ENCODE peak calls at places on chromosomes 11 and 22, in seven cellular contexts. H is T follicular helper cell; W is GM04504; J is activated T-helper 9 cell treated with anti-CD3 and anti-CD28 coated beads, Interleukin-2, amount 50 U/mL, for 16 hours; A is effector memory CD4-positive, alpha-beta T cell; L is neural progenitor cell; S is T1000. I is an unnamed sample.

GRCh38 chr22:38981005-38981658 is 1.0 kb upstream of the APOBEC3B start:
- DNase-seq in S (no peak), H (no peak), A (no peak), L (peak; percentile 66), W (no peak), J (no peak), I (no peak)

GRCh38 chr11:11577246-11577855 is 44.5 kb downstream of the GALNT18 start:
- DNase-seq in W (no peak), J (no peak), H (no peak), A (no peak), L (no peak), S (no peak), I (no peak)

GRCh38 chr11:64028398-64029115 is 7.2 kb upstream of the FLRT1 start:
- DNase-seq in J (no peak), A (no peak), W (no peak), H (no peak), L (peak; percentile 96), S (no peak), I (no peak)

GRCh38 chr11:116276051-116277044 is 496.4 kb downstream of the BUD13 start:
- DNase-seq in H (peak; percentile 52), A (peak; percentile 18), W (no peak), L (peak; percentile 91), J (peak; percentile 43), S (peak; percentile 8), I (peak; percentile 91)

GRCh38 chr22:27476318-27476717 is 325.2 kb downstream of the MN1 start:
- DNase-seq in A (no peak), J (no peak), H (no peak), S (no peak), L (no peak), W (no peak), I (no peak)

GRCh38 chr11:78465169-78465942 is 47.7 kb upstream of the GAB2 start:
- DNase-seq in A (no peak), H (no peak), W (no peak), J (no peak), L (no peak), S (no peak), I (no peak)

GRCh38 chr11:35045219-35045819 is 93.7 kb upstream of the CD44 start:
- DNase-seq in W (no peak), A (peak; percentile 75), J (peak; percentile 46), S (no peak), H (peak; percentile 82), L (no peak), I (no peak)

GRCh38 chr11:2898366-2899079 is 12.9 kb upstream of the CDKN1C start:
- DNase-seq in W (peak; percentile 71), S (peak; percentile 54), A (peak; percentile 45), H (peak; percentile 29), J (peak; percentile 44), L (no peak), I (peak; percentile 86)

GRCh38 chr11:65479184-65480145 is 19.4 kb upstream of the MALAT1 start:
- DNase-seq in H (no peak), A (no peak), W (peak; percentile 99), J (no peak), L (peak; percentile 74), S (no peak), I (peak; percentile 45)

GRCh38 chr11:35671396-35672127 is 9.0 kb downstream of the TRIM44 start:
- DNase-seq in J (no peak), A (no peak), W (no peak), H (no peak), S (no peak), L (no peak), I (no peak)

GRCh38 chr22:19019679-19020032 is 83.6 kb upstream of the PRODH start:
- DNase-seq in S (no peak), H (no peak), A (no peak), L (no peak), W (no peak), J (no peak), I (no peak)

GRCh38 chr22:50260801-50261614 is 475 bp downstream of the MAPK12 start:
- DNase-seq in J (no peak), H (no peak), W (no peak), A (no peak), S (no peak), L (peak; percentile 73), I (no peak)

GRCh38 chr11:79265756-79266322 is 175.0 kb downstream of the TENM4 start:
- DNase-seq in S (no peak), W (no peak), A (no peak), J (no peak), L (no peak), H (no peak), I (no peak)

GRCh38 chr22:43151251-43152000 is at the start of gene TSPO:
- DNase-seq in L (peak; percentile 54), A (peak; percentile 56), S (peak; percentile 56), W (peak; percentile 30), J (peak; percentile 59), H (peak; percentile 48), I (peak; percentile 90)

GRCh38 chr11:118168316-118168715 is 8.1 kb downstream of the SCN2B start:
- DNase-seq in L (no peak), W (no peak), S (no peak), J (no peak), H (no peak), A (no peak), I (no peak)

GRCh38 chr11:73201249-73201648 is 16.8 kb upstream of the P2RY2 start:
- DNase-seq in L (no peak), W (no peak), S (no peak), H (no peak), J (no peak), A (no peak), I (peak; percentile 84)

GRCh38 chr22:32076726-32077550 is 33.9 kb downstream of the SLC5A1 start:
- DNase-seq in S (no peak), A (no peak), W (no peak), H (no peak), J (no peak), L (no peak), I (no peak)

GRCh38 chr11:68213135-68213515 is at the start of gene KMT5B:
- DNase-seq in S (peak; percentile 62), J (no peak), A (no peak), H (no peak), L (no peak), W (peak; percentile 24), I (peak; percentile 83)

GRCh38 chr11:289145-289705 is 299 bp downstream of the PGGHG start:
- DNase-seq in L (no peak), J (no peak), A (no peak), H (no peak), S (no peak), W (no peak), I (no peak)

GRCh38 chr22:19805821-19806212 is 45.2 kb downstream of the TBX1 start:
- DNase-seq in J (no peak), S (no peak), L (no peak), A (no peak), H (no peak), W (no peak), I (peak; percentile 26)

GRCh38 chr11:101915811-101916291 is 471 bp downstream of the ANGPTL5 start:
- DNase-seq in S (no peak), A (no peak), L (peak; percentile 29), H (no peak), J (no peak), W (peak; percentile 58), I (no peak)

GRCh38 chr22:39719559-39720450 is 149.3 kb downstream of the CACNA1I start:
- DNase-seq in S (no peak), W (no peak), H (no peak), A (no peak), J (no peak), L (no peak), I (peak; percentile 37)

GRCh38 chr22:29231971-29232959 is 26.6 kb downstream of the EMID1 start:
- DNase-seq in H (no peak), S (no peak), A (no peak), J (no peak), W (no peak), L (no peak), I (no peak)

GRCh38 chr11:1516273-1517067 is 29.9 kb upstream of the MOB2 start:
- DNase-seq in J (no peak), A (no peak), L (no peak), W (no peak), S (peak; percentile 59), H (no peak), I (no peak)

GRCh38 chr11:120610101-120610500 is 98.6 kb downstream of the GRIK4 start:
- DNase-seq in J (no peak), W (no peak), A (no peak), S (no peak), L (no peak), H (no peak), I (no peak)

GRCh38 chr11:109960831-109961230 is 132.4 kb upstream of the ZC3H12C start:
- DNase-seq in S (no peak), H (no peak), A (no peak), L (peak; percentile 61), W (peak; percentile 83), J (no peak), I (no peak)

GRCh38 chr22:45934659-45935341 is 42.2 kb downstream of the WNT7B start:
- DNase-seq in J (no peak), A (no peak), W (peak; percentile 73), H (no peak), S (peak; percentile 83), L (no peak), I (no peak)

GRCh38 chr11:83044958-83045712 is 26.6 kb downstream of the RAB30 start:
- DNase-seq in S (no peak), L (no peak), H (no peak), A (no peak), J (no peak), W (peak; percentile 54), I (no peak)